ENCODE peak calls at places on chromosomes 3 and 15, in eight cellular contexts. I, C, E, K, V, S, O and W are unnamed samples.

GRCh38 chr3:151320131-151320530 is 3.5 kb upstream of the GPR87 start:
- DNase-seq in I (no peak), C (no peak), E (no peak), K (no peak), V (no peak), S (no peak), O (no peak), W (no peak)

GRCh38 chr15:82532991-82533481 is 7.2 kb downstream of the RPS17 start:
- DNase-seq in I (no peak), C (no peak), E (no peak), K (no peak), V (no peak), S (no peak), O (no peak), W (no peak)

GRCh38 chr3:185744997-185745843 is 79.6 kb downstream of the IGF2BP2 start:
- DNase-seq in I (no peak), C (no peak), E (no peak), K (no peak), V (no peak), S (no peak), O (peak), W (no peak)

GRCh38 chr3:109369510-109369909 is 32.2 kb upstream of the DPPA4 start:
- DNase-seq in I (no peak), C (no peak), E (no peak), K (no peak), V (no peak), S (peak), O (no peak), W (no peak)

GRCh38 chr3:155744091-155744625 is 713 bp downstream of the PLCH1 start:
- DNase-seq in I (no peak), C (peak), E (peak), K (peak), V (no peak), S (peak), O (peak), W (peak)

GRCh38 chr15:81829918-81830317 is 215.9 kb downstream of the MEX3B start:
- DNase-seq in I (no peak), C (no peak), E (no peak), K (no peak), V (no peak), S (no peak), O (no peak), W (no peak)

GRCh38 chr3:13790376-13791219 is 89.3 kb downstream of the WNT7A start:
- DNase-seq in I (no peak), C (no peak), E (no peak), K (no peak), V (no peak), S (no peak), O (no peak), W (no peak)

GRCh38 chr3:106401666-106402319 is 533.0 kb upstream of the CBLB start:
- DNase-seq in I (no peak), C (no peak), E (no peak), K (no peak), V (no peak), S (no peak), O (no peak), W (no peak)

GRCh38 chr3:132135628-132136333 is 101.0 kb upstream of the CPNE4 start:
- DNase-seq in I (no peak), C (no peak), E (no peak), K (no peak), V (no peak), S (no peak), O (peak), W (peak)

GRCh38 chr3:65732060-65732933 is 306.4 kb downstream of the MAGI1 start:
- DNase-seq in I (no peak), C (no peak), E (no peak), K (no peak), V (no peak), S (no peak), O (peak), W (peak)

GRCh38 chr3:194369522-194370279 is at the start of gene LRRC15:
- DNase-seq in I (no peak), C (peak), E (no peak), K (no peak), V (no peak), S (peak), O (peak), W (no peak)

GRCh38 chr3:122577409-122578028 is at the start of gene PARP15:
- DNase-seq in I (peak), C (peak), E (peak), K (peak), V (no peak), S (peak), O (no peak), W (no peak)

GRCh38 chr3:71973337-71974030 is 188.5 kb upstream of the PROK2 start:
- DNase-seq in I (no peak), C (no peak), E (no peak), K (no peak), V (no peak), S (no peak), O (no peak), W (no peak)

GRCh38 chr3:159844383-159844730 is 144.3 kb upstream of the IL12A start:
- DNase-seq in I (no peak), C (no peak), E (no peak), K (no peak), V (no peak), S (no peak), O (no peak), W (no peak)

GRCh38 chr3:188840290-188840689 is 331.5 kb upstream of the TPRG1 start:
- DNase-seq in I (no peak), C (no peak), E (no peak), K (no peak), V (no peak), S (no peak), O (no peak), W (no peak)

GRCh38 chr15:71496336-71496955 is 313.9 kb upstream of the NR2E3 start:
- DNase-seq in I (no peak), C (no peak), E (no peak), K (no peak), V (no peak), S (no peak), O (no peak), W (no peak)

GRCh38 chr3:17905996-17906395 is 163.6 kb upstream of the TBC1D5 start:
- DNase-seq in I (no peak), C (no peak), E (no peak), K (no peak), V (no peak), S (no peak), O (no peak), W (no peak)

GRCh38 chr15:93929375-93930094 is 301.8 kb upstream of the MCTP2 start:
- DNase-seq in I (no peak), C (no peak), E (no peak), K (no peak), V (no peak), S (peak), O (no peak), W (no peak)

GRCh38 chr3:139677341-139678155 is at the start of gene NMNAT3:
- DNase-seq in I (peak), C (peak), E (peak), K (peak), V (peak), S (peak), O (peak), W (peak)

GRCh38 chr15:23869391-23869790 is 182.3 kb upstream of the NDN start:
- DNase-seq in I (no peak), C (peak), E (no peak), K (no peak), V (no peak), S (peak), O (no peak), W (no peak)

GRCh38 chr3:145550522-145550921 is 610.5 kb downstream of the PLOD2 start:
- DNase-seq in I (no peak), C (no peak), E (no peak), K (no peak), V (no peak), S (no peak), O (no peak), W (no peak)

GRCh38 chr15:63133786-63134185 is 12.1 kb downstream of the LACTB start:
- DNase-seq in I (no peak), C (no peak), E (no peak), K (no peak), V (no peak), S (no peak), O (no peak), W (no peak)